ENCODE peak calls at places on chromosome X, in nine cellular contexts. X is NB4, W is prostate gland, G is sigmoid colon, D is adrenal gland, O is HCT116, A is body of pancreas, Y is heart left ventricle, U is uterus. L is an unnamed sample.

GRCh38 chrX:54711735-54712134 is 86.3 kb downstream of the ITIH6 start:
- DNase-seq in X (no peak), D (no peak), A (no peak), O (no peak), U (no peak), G (no peak), W (no peak), Y (no peak), L (no peak)

GRCh38 chrX:31374786-31375185 is 302.9 kb upstream of the FTHL17 start:
- DNase-seq in G (no peak), U (no peak), W (no peak), A (no peak), X (no peak), O (no peak), Y (no peak), D (no peak), L (no peak)

GRCh38 chrX:50799531-50799961 is 14.4 kb downstream of the SHROOM4 start:
- DNase-seq in D (no peak), W (no peak), O (no peak), A (no peak), U (no peak), Y (peak; percentile 9), G (no peak), X (peak; percentile 4), L (peak; percentile 3)

GRCh38 chrX:100358766-100359165 is 51.3 kb downstream of the PCDH19 start:
- DNase-seq in W (no peak), O (no peak), G (no peak), Y (no peak), A (no peak), D (no peak), X (no peak), U (no peak), L (no peak)

GRCh38 chrX:79524642-79525041 is 157.5 kb upstream of the ITM2A start:
- DNase-seq in G (no peak), A (no peak), X (peak; percentile 17), W (no peak), U (no peak), O (no peak), D (no peak), Y (no peak), L (no peak)

GRCh38 chrX:113384628-113385027 is 544.0 kb upstream of the AMOT start:
- DNase-seq in G (no peak), X (no peak), W (no peak), Y (no peak), A (peak; percentile 3), O (no peak), U (no peak), D (peak; percentile 48), L (no peak)

GRCh38 chrX:154030715-154031305 is 11.1 kb upstream of the IRAK1 start:
- DNase-seq in W (no peak), O (no peak), D (no peak), A (no peak), G (no peak), U (no peak), Y (no peak), X (no peak), L (no peak)

GRCh38 chrX:46577116-46578005 is 3.8 kb downstream of the CHST7 start:
- DNase-seq in D (no peak), W (no peak), U (no peak), O (no peak), A (no peak), X (no peak), G (no peak), Y (no peak), L (no peak)

GRCh38 chrX:105313596-105313995 is 93.1 kb upstream of the TEX13A start:
- DNase-seq in O (no peak), X (no peak), A (no peak), G (no peak), U (no peak), Y (no peak), W (no peak), D (no peak), L (no peak)

GRCh38 chrX:143664302-143664701 is 28.4 kb upstream of the SLITRK4 start:
- DNase-seq in X (peak; percentile 12), G (no peak), Y (no peak), O (no peak), W (no peak), A (no peak), D (no peak), U (no peak), L (no peak)

GRCh38 chrX:109347618-109348017 is 134.3 kb downstream of the GUCY2F start:
- DNase-seq in U (no peak), A (peak; percentile 2), D (no peak), W (no peak), G (no peak), X (peak; percentile 45), Y (no peak), O (peak; percentile 19), L (no peak)

GRCh38 chrX:111360839-111361238 is 51.2 kb downstream of the DCX start:
- DNase-seq in D (no peak), Y (no peak), X (no peak), W (no peak), O (no peak), A (no peak), G (no peak), U (no peak), L (no peak)

GRCh38 chrX:114970806-114971205 is 46.6 kb downstream of the IL13RA2 start:
- DNase-seq in D (no peak), W (no peak), O (no peak), X (no peak), U (no peak), G (no peak), Y (no peak), A (no peak), L (no peak)
- TF ChIP-seq POLR2A in D (no peak), W (no peak), O (no peak), X (no peak), U (no peak), G (no peak), Y (no peak), A (no peak), L (no peak)

GRCh38 chrX:84865113-84865512 is 138.6 kb upstream of the APOOL start:
- DNase-seq in W (no peak), Y (no peak), U (no peak), A (no peak), X (no peak), G (no peak), O (no peak), D (no peak), L (no peak)
- H3K4me3 ChIP-seq in W (no peak overlapping the region), Y (no peak overlapping the region), U (no peak overlapping the region), A (no peak overlapping the region), X (no peak overlapping the region), G (no peak overlapping the region), O (no peak overlapping the region), D (no peak overlapping the region), L (no peak overlapping the region)

DNA sequence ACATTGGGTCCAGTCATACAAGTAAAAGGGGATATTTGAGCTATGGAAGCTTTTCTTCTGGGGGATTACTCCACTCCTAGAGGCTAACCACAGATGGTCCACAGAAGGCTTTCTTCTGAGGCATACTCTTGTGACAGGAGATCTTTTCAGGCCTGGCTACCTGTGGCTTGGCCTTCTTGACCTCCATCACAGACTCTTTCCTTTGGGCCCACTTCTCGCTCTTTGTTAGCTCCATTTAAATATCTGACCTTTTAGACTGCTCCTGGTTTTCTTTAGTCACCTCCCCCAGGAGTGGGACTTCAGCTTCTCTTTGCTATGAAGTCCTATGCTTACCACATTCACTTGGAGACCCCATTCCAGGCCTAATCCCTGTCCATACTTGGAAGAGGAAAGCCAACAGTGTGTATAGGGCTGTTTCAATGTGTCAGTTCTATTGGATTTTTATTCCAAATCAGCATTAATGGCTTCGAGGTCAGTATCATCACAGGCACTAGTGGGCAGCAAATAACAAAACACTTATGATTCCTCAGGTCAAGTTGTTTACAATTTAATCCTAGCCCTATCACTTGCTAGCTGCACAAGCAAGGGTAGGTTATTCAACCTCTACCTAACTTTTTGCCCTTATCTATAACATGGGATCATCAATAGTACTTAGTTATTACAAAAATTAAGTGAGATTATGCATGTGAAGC is 26.3 kb downstream of the GPC3 start:
- DNase-seq in W (no peak), X (no peak), A (no peak), G (no peak), O (no peak), D (no peak), Y (no peak), U (no peak), L (no peak)
- TF ChIP-seq CTCF in W (no peak), X (no peak), A (peak; percentile 33), G (no peak), O (no peak), D (no peak), Y (no peak), U (peak; percentile 36), L (no peak)

DNA sequence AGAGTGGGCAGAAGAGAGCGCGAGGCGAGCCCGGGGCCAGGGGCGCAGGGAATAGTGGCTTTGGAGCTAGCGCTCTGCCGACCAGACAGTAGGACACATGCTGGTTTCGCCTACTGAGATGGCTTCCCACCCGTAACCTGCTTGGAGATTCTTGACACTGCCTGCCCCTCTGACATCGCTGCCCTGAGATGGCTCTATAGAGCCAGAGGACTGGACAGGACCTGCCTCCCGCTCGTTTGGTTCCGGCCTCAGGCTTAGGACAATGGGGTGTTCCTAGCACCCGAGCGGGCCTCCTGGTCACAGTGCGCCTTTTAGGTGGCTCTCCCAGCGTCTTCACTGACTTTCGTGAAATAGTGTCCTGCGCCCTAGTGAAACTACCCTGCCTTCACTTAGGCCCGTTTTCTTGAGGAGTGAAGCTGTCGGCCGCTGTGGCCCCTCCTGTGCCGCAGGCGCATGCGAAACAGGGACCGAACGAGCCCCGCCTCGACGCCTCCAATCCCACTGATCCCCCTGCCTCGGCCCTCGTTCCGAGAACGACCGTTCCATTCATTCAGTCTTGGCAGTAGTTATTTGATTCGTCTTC is 608 bp downstream of the TAF1 start:
- DNase-seq in D (no peak), Y (peak; percentile 15), A (peak; percentile 6), W (no peak), X (peak; percentile 60), G (no peak), U (peak; percentile 15), O (no peak), L (peak; percentile 23)
- TF ChIP-seq POLR2A in D (no peak), Y (no peak), A (no peak), W (no peak), X (no peak), G (no peak), U (no peak), O (peak; percentile 6), L (no peak)

DNA sequence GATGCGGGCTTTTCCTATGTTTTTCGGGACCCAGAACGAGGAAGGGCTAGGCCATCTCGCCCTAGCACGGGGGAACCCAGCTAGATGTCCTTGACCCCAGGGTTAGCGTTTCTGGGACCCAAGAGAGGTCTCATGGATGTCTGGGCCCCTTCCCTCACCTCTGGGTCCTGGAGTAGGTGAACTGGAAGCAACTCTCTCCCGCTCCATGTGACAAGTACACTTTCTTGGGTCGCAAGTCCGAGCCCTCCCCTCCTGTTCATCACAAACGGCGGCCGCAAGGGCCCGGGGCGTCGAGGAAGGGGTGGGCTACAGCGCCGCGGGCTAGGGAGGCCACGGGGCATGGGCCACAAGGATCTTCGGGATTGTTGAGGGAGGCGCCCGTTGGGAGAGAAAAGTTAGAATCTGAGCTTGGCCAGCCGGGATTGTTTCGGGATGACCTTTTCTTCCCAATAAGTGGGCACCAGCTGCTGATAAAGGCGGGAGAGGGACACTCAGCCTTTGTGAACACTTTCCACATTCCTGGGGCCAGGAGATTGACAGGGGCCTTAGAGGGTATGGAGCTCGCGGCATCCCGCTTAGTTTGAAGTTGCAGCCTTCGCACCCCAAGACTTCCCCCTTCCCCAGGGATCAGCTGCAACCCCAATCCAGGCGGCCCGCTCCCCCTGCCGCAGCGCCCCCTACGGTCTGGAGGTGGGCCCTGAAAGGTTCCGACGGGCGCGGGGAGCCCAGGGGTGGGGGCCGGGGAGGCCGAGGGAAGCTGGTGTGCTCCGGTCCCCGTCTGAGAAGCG is 137.0 kb upstream of the ZIC3 start:
- DNase-seq in Y (no peak), G (no peak), U (no peak), O (no peak), D (no peak), X (no peak), W (no peak), A (no peak), L (no peak)
- H3K4me3 ChIP-seq in Y (peak overlapping the region; percentile 51), G (no peak overlapping the region), U (no peak overlapping the region), O (no peak overlapping the region), D (no peak overlapping the region), X (no peak overlapping the region), W (no peak overlapping the region), A (no peak overlapping the region), L (peak overlapping the region; percentile 30)